ENCODE peak calls at places on chromosomes 6 and 20, in four cellular contexts. A is breast epithelium, Q is astrocyte of the spinal cord, Z is tibial artery. T is an unnamed sample.
A peak's percentile ranks its signal among the peaks of the same experiment; 100 is the strongest.

GRCh38 chr6:52231411-52232127 is 12.7 kb downstream of the IL17F start:
- DNase-seq in A (no peak), Q (no peak), Z (no peak), T (no peak)

GRCh38 chr20:21161926-21162325 is 36.0 kb downstream of the KIZ start:
- DNase-seq in A (no peak), Q (no peak), Z (no peak), T (no peak)

GRCh38 chr20:59145926-59146800 is 17.5 kb upstream of the ZNF831 start:
- DNase-seq in A (no peak), Q (no peak), Z (peak; percentile 27), T (peak; percentile 60)

GRCh38 chr6:51959744-51960383 is 127.5 kb downstream of the PKHD1 start:
- DNase-seq in A (peak; percentile 79), Q (peak; percentile 63), Z (peak; percentile 67), T (peak; percentile 38)

GRCh38 chr20:47620808-47621805 is 119.4 kb downstream of the NCOA3 start:
- DNase-seq in A (no peak), Q (peak; percentile 80), Z (no peak), T (peak; percentile 27)

GRCh38 chr6:123380257-123380656 is 256.5 kb downstream of the TRDN start:
- DNase-seq in A (no peak), Q (peak; percentile 50), Z (no peak), T (no peak)

GRCh38 chr6:6246539-6246938 is 73.9 kb downstream of the F13A1 start:
- DNase-seq in A (no peak), Q (no peak), Z (no peak), T (peak; percentile 13)

GRCh38 chr6:25389501-25389900 is 110.3 kb downstream of the CARMIL1 start:
- DNase-seq in A (no peak), Q (peak; percentile 42), Z (no peak), T (no peak)

GRCh38 chr6:26045046-26045938 is 41.9 kb upstream of the HFE start:
- DNase-seq in A (peak; percentile 70), Q (peak; percentile 96), Z (peak; percentile 86), T (peak; percentile 88)

GRCh38 chr6:73798592-73798991 is 102.6 kb downstream of the CD109 start:
- DNase-seq in A (no peak), Q (peak; percentile 92), Z (peak; percentile 68), T (peak; percentile 48)

GRCh38 chr20:6287471-6287870 is 164.6 kb upstream of the FERMT1 start:
- DNase-seq in A (no peak), Q (no peak), Z (no peak), T (no peak)

GRCh38 chr20:63973636-63974401 is 4.1 kb upstream of the ZNF512B start:
- DNase-seq in A (peak; percentile 91), Q (peak; percentile 78), Z (peak; percentile 90), T (peak; percentile 86)

GRCh38 chr6:90066715-90067114 is 172.4 kb downstream of the GJA10 start:
- DNase-seq in A (no peak), Q (no peak), Z (no peak), T (no peak)

GRCh38 chr20:33211817-33212424 is 5.2 kb upstream of the BPIFA3 start:
- DNase-seq in A (no peak), Q (peak; percentile 26), Z (peak; percentile 39), T (peak; percentile 55)

GRCh38 chr6:48986105-48986504 is 476.9 kb downstream of the MMUT start:
- DNase-seq in A (no peak), Q (peak; percentile 16), Z (no peak), T (no peak)

DNA sequence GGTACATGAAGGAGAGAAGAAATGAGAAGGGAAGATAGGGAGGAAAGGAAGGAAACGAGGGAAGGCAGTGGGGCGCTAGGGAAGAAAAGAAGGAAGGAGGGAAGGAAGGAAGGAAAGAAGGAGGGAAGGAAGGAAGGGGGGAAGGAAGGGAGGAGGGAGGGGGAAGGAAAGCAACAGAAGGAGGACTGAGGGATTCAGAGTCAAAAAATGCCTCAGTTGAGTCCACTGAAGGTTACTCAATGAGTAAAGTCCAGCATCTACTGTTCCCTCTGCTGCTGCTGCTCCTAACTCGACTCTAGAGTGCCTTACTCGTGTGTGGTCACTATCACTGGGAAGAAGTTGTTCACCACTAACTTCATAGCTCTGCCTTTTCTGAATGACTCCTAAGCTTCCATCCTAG is 33.8 kb downstream of the PHACTR1 start:
- DNase-seq in A (no peak), Q (no peak), Z (no peak), T (no peak)
- TF ChIP-seq CTCF in A (no peak), Q (no peak), Z (no peak), T (no peak)

GRCh38 chr6:169185011-169185521 is 68.6 kb downstream of the THBS2 start:
- DNase-seq in A (no peak), Q (no peak), Z (no peak), T (no peak)
- TF ChIP-seq CTCF in A (no peak), Q (no peak), Z (no peak), T (no peak)

GRCh38 chr6:119284861-119285521 is 64.6 kb downstream of the MAN1A1 start:
- DNase-seq in A (no peak), Q (no peak), Z (no peak), T (no peak)
- TF ChIP-seq CTCF in A (no peak), Q (peak; percentile 17), Z (no peak), T (no peak)

GRCh38 chr6:142751452-142751851 is 193.5 kb downstream of the HIVEP2 start:
- DNase-seq in A (no peak), Q (no peak), Z (no peak), T (no peak)

GRCh38 chr6:142744836-142745235 is 200.1 kb downstream of the HIVEP2 start:
- DNase-seq in A (no peak), Q (no peak), Z (no peak), T (no peak)

GRCh38 chr6:142749556-142749955 is 195.4 kb downstream of the HIVEP2 start:
- DNase-seq in A (no peak), Q (no peak), Z (no peak), T (no peak)

GRCh38 chr6:142752348-142752747 is 192.6 kb downstream of the HIVEP2 start:
- DNase-seq in A (no peak), Q (no peak), Z (no peak), T (no peak)

DNA sequence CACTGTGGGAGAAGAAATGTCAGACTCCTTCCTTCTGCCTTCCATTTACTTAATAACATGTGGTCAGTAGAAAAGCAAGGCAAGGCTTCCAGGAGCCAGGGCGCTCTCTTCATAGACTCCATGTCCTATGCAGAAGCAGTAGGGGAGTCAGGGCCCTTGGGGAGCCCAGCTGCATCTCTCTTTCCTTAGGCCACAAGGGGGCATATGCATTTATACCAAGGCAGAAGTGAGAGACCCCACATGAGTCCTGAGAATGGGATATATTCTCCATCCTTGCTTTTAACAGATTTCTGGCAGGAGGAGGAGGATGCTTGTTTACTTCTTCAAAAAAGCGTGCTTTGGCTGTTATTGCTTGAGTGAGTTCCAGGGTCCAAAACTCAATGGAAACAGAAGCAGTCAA is 198.5 kb downstream of the HIVEP2 start:
- DNase-seq in A (no peak), Q (peak; percentile 41), Z (no peak), T (peak; percentile 33)
- TF ChIP-seq CTCF in A (no peak), Q (peak; percentile 57), Z (peak; percentile 32), T (peak; percentile 19)

DNA sequence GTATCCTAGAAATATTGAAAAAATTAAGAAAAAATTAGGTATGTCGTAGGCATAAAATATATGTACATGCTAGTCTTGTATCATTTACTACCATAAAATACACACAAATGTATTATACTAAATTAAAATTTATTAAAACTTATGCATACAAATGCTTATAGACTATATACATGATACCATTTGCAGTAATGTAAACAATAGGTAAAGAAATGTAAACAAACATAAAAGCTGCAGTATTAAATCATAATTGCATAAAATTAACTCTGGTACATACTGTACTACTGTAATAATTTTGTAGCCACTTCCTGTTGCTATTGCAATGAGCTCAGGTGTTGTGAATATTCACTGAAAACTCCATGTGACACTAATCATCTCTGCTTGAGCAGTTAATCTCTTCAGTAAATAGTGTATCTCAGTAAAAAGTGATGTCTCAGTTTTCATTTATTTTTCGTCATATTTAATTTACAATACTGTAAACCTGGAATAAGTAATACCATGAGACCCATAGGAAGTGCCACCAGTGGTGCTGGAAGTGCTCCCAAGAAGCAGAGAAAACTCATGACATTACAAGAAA is 29.3 kb downstream of the RALGAPB start:
- DNase-seq in A (no peak), Q (no peak), Z (no peak), T (no peak)
- TF ChIP-seq CTCF in A (no peak), Q (no peak), Z (no peak), T (no peak)